ENCODE peak calls at places on chromosomes 5 and 9, in five cellular contexts. H, P, C, E and W are unnamed samples.

GRCh38 chr5:43775000-43775399 is 172.0 kb downstream of the NNT start:
- DNase-seq in H (no peak), P (no peak), C (no peak), E (no peak), W (no peak)

GRCh38 chr5:81778642-81779041 is 27.7 kb upstream of the SSBP2 start:
- DNase-seq in H (no peak), P (no peak), C (no peak), E (no peak), W (no peak)

GRCh38 chr5:164188733-164189148 is 683.3 kb downstream of the MAT2B start:
- DNase-seq in H (no peak), P (no peak), C (no peak), E (no peak), W (no peak)

GRCh38 chr9:75664597-75664996 is 225.9 kb upstream of the PCSK5 start:
- DNase-seq in H (no peak), P (no peak), C (no peak), E (peak), W (no peak)

GRCh38 chr5:31854625-31855526 is 215.9 kb downstream of the PDZD2 start:
- DNase-seq in H (peak), P (no peak), C (no peak), E (no peak), W (no peak)

GRCh38 chr5:122182491-122182921 is 53.2 kb downstream of the ZNF474 start:
- DNase-seq in H (no peak), P (no peak), C (no peak), E (no peak), W (peak)

GRCh38 chr5:128587275-128587674 is 49.2 kb upstream of the FBN2 start:
- DNase-seq in H (no peak), P (no peak), C (no peak), E (no peak), W (no peak)

GRCh38 chr9:123365287-123365880 is 9.4 kb downstream of the CRB2 start:
- DNase-seq in H (no peak), P (no peak), C (no peak), E (peak), W (no peak)

GRCh38 chr9:26954050-26954508 is 2.1 kb upstream of the IFT74 start:
- DNase-seq in H (no peak), P (no peak), C (no peak), E (no peak), W (no peak)

GRCh38 chr5:75964008-75964407 is 119.2 kb upstream of the SV2C start:
- DNase-seq in H (no peak), P (no peak), C (no peak), E (no peak), W (no peak)

GRCh38 chr5:110644357-110644756 is 82.1 kb downstream of the TMEM232 start:
- DNase-seq in H (no peak), P (no peak), C (no peak), E (no peak), W (no peak)

GRCh38 chr5:88256037-88256436 is 12.6 kb downstream of the TMEM161B start:
- DNase-seq in H (no peak), P (no peak), C (no peak), E (no peak), W (no peak)

GRCh38 chr9:76882686-76883085 is 23.2 kb downstream of the PRUNE2 start:
- DNase-seq in H (no peak), P (no peak), C (no peak), E (no peak), W (no peak)

GRCh38 chr5:141574122-141574510 is 44.7 kb downstream of the DIAPH1 start:
- DNase-seq in H (no peak), P (no peak), C (no peak), E (no peak), W (no peak)

GRCh38 chr5:62596096-62596495 is 17.5 kb downstream of the LRRC70 start:
- DNase-seq in H (no peak), P (no peak), C (no peak), E (no peak), W (no peak)

GRCh38 chr5:34684281-34684979 is 28.3 kb downstream of the RAI14 start:
- DNase-seq in H (no peak), P (no peak), C (no peak), E (peak), W (peak)

GRCh38 chr5:93607367-93608258 is 24.6 kb downstream of the NR2F1 start:
- DNase-seq in H (no peak), P (no peak), C (no peak), E (peak), W (peak)